ENCODE peak calls at places on chromosomes 11 and 22, in four cellular contexts. O is neural progenitor cell, R is astrocyte, J is HepG2. Y is an unnamed sample.

GRCh38 chr11:22433066-22433450 is 94.9 kb downstream of the SLC17A6 start:
- DNase-seq in O (no peak), R (peak; percentile 74), J (no peak), Y (no peak)

GRCh38 chr11:61362542-61362875 is 335 bp downstream of the TMEM138 start:
- DNase-seq in O (no peak), J (peak; percentile 35), R (peak; percentile 66), Y (peak; percentile 34)

GRCh38 chr11:67261635-67261941 is 4.7 kb upstream of the GRK2 start:
- DNase-seq in R (no peak), O (no peak), J (no peak), Y (no peak)

GRCh38 chr11:93904711-93905110 is 54.3 kb upstream of the VSTM5 start:
- DNase-seq in J (no peak), O (no peak), R (peak; percentile 12), Y (no peak)

GRCh38 chr11:123482225-123482624 is 52.2 kb downstream of the GRAMD1B start:
- DNase-seq in O (no peak), R (no peak), J (no peak), Y (no peak)

GRCh38 chr11:76077575-76078150 is 128.6 kb downstream of the WNT11 start:
- DNase-seq in R (peak; percentile 20), O (no peak), J (no peak), Y (no peak)

GRCh38 chr11:47980907-47981621 is 705 bp downstream of the PTPRJ start:
- DNase-seq in O (peak; percentile 88), R (no peak), J (no peak), Y (peak; percentile 39)

GRCh38 chr11:13316528-13316961 is 39.0 kb downstream of the BMAL1 start:
- DNase-seq in R (peak; percentile 55), O (no peak), J (no peak), Y (peak; percentile 62)

GRCh38 chr11:66477256-66478201 is 2.7 kb upstream of the DPP3 start:
- DNase-seq in J (no peak), O (no peak), R (no peak), Y (no peak)

GRCh38 chr11:46666982-46667590 is 33.3 kb downstream of the ARHGAP1 start:
- DNase-seq in O (no peak), R (no peak), J (no peak), Y (no peak)
- H3K27ac ChIP-seq in O (no peak overlapping the region), R (no peak overlapping the region), J (no peak overlapping the region), Y (no peak overlapping the region)

DNA sequence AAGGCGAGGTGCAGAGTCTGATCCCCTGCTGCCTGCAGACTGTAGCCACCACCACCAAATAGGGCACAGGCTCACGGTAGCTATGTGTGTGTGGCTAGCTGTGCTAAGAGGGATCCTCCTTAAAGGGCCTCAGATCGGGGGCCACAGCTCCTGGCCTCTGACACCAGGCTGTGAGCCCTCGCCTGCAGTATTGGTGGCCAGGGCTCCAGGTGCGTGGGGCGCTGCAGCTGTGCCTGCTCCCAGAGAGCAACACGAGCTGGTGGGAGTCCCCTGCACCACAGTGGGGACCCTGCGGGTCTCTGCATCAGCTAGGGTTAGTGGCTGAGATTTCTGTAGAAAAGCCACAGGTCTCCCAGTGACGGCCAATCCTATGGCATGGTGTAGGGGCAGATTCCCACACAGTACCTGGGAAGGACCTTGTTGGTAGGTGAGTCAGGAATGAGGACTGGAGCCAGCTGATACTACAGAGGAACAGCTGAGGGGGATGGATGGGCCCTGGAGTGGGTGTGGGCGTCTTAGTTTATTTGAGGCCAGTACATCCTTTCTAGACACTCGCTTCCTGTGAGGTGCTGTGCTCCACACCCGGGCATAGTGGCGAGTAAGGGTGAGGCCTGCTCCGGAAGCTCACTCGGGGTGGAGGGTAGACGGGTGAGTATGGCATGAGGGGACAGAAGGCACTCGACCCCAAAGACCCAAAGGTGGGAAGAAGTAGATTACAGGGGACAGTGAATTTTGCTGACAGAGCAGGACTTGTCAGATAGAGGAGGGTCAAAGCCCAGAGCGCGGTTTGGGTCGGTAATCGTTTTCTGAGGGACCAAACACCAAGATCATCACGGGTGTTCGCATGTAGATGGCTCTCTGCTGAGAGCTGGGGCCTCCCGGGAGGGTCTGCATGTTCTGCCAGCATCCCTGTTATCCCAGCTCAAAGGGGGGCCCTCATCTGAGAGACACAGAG is 212.5 kb downstream of the TBC1D22A start:
- DNase-seq in R (no peak), O (no peak), J (no peak), Y (no peak)
- H4K20me1 ChIP-seq in R (peaks cover 13% of the 10 kb centered on the region), O (peaks cover 15% of the 10 kb centered on the region), J (no peaks in the 10 kb centered on the region), Y (no peaks in the 10 kb centered on the region)

DNA sequence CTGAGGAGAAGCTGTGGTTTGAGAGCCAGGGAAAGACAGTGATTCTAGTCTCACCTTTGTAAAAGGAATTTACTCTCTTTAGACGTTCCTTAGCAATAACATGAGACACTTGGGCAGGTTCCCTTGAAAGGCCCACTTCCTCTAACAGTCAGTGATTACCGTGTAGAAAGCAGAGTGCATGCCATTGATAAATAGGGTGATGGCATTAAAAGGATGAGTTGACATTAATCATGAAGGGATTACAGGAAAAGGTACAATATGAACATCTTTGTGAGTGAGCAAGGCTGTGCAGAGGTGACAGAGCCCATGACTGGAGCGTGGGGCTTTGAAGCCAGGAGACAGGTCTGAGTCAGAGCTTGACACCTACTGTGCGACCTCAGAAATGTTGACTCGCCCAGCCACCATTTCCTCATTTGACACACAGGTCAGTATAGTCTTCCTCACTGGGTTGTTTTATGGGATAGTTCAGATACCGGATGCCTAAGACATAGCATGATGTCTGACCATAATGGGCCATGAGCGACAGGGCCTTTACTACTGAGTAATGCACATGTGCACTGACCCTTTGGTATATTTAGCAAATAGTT is 341.7 kb upstream of the MTNR1B start:
- DNase-seq in O (no peak), J (no peak), R (peak; percentile 67), Y (peak; percentile 9)
- H3K27ac ChIP-seq in O (no peak overlapping the region), J (no peak overlapping the region), R (peak overlapping the region; percentile 85), Y (no peak overlapping the region)

DNA sequence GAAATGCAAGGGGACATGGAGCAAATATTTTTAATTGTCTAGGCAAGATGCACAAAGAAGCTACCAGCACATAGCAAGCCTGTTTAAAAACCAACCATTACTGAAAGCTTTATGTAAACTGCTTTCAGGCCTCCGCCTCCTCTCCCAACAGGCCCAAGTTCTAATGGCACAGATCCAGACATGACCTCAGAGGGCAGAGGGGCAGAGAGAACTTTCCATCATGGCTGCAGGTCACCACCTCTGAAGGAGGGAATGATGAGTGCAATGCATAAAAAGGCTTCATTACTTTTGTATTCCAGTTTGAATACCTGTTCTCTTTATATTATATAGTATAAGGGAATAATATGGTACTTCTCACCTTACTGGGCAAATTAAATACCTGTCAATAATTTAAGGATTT is 15.2 kb downstream of the DDX17 start:
- DNase-seq in O (no peak), J (peak; percentile 83), R (peak; percentile 42), Y (no peak)
- H4K20me1 ChIP-seq in O (peaks cover 92% of the 10 kb centered on the region), J (no peaks in the 10 kb centered on the region), R (peaks cover 89% of the 10 kb centered on the region), Y (peaks cover 17% of the 10 kb centered on the region)

DNA sequence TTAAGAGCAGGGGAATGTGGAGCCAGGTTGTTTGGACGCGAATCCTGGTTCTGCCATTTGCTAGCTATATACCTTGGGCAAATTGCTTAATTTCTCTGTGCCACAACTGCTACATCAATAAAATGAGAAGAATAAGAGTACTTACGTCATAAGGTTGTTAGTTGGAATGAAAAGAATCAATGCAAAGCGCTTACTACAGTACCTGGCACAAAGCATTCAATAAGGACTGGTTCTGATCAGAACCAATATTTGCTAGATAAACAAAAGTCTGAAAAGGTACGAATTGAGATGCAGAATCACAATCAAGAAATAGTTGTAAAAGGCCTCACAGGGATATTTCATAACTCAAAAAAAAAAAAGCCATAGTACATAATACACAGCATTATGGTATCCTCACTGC is 11.2 kb downstream of the AMBRA1 start:
- DNase-seq in R (no peak), J (no peak), O (no peak), Y (no peak)
- H3K27ac ChIP-seq in R (no peak overlapping the region), J (no peak overlapping the region), O (no peak overlapping the region), Y (no peak overlapping the region)

GRCh38 chr22:37069719-37070118 is 18.2 kb downstream of the KCTD17 start:
- DNase-seq in R (no peak), J (no peak), O (no peak), Y (no peak)

GRCh38 chr22:37069319-37069718 is 17.8 kb downstream of the KCTD17 start:
- DNase-seq in R (no peak), O (no peak), J (no peak), Y (no peak)

GRCh38 chr22:37070744-37071143 is 19.2 kb downstream of the KCTD17 start:
- DNase-seq in O (no peak), R (no peak), J (no peak), Y (no peak)

GRCh38 chr22:37070334-37070733 is 18.8 kb downstream of the KCTD17 start:
- DNase-seq in R (no peak), J (no peak), O (no peak), Y (no peak)

DNA sequence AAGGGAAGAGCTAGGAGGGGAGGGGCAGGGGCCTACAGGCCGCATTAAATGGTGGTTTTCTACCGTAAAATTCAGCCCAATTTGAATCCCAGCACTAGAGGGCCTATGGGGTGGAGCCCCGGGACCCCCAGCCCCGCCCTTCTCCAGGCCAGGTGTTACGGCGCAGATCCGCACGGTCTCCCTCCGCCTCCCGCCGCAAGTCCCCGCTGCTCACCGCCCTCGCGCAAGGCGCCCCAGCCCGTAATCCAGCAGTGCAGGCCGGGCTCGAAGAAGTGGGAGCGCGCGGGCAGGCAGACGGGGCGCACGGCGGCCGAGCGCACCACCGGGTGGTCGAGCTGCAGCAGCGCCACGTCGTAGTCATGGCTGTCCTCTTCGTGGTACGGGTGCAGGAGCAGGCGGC is 17.3 kb downstream of the KCTD17 start:
- DNase-seq in J (no peak), R (no peak), O (peak; percentile 76), Y (no peak)
- H4K20me1 ChIP-seq in J (no peaks in the 10 kb centered on the region), R (no peaks in the 10 kb centered on the region), O (peaks cover 3% of the 10 kb centered on the region), Y (no peaks in the 10 kb centered on the region)

GRCh38 chr11:117282956-117283355 is 8.2 kb upstream of the BACE1-AS start:
- DNase-seq in R (no peak), J (no peak), O (no peak), Y (no peak)

GRCh38 chr11:117281159-117281558 is 10.0 kb upstream of the BACE1-AS start:
- DNase-seq in O (no peak), J (no peak), R (peak; percentile 99), Y (peak; percentile 88)

GRCh38 chr11:117284053-117284452 is 7.1 kb upstream of the BACE1-AS start:
- DNase-seq in O (no peak), R (no peak), J (no peak), Y (no peak)

GRCh38 chr11:117281869-117282268 is 9.3 kb upstream of the BACE1-AS start:
- DNase-seq in J (no peak), R (no peak), O (no peak), Y (no peak)

DNA sequence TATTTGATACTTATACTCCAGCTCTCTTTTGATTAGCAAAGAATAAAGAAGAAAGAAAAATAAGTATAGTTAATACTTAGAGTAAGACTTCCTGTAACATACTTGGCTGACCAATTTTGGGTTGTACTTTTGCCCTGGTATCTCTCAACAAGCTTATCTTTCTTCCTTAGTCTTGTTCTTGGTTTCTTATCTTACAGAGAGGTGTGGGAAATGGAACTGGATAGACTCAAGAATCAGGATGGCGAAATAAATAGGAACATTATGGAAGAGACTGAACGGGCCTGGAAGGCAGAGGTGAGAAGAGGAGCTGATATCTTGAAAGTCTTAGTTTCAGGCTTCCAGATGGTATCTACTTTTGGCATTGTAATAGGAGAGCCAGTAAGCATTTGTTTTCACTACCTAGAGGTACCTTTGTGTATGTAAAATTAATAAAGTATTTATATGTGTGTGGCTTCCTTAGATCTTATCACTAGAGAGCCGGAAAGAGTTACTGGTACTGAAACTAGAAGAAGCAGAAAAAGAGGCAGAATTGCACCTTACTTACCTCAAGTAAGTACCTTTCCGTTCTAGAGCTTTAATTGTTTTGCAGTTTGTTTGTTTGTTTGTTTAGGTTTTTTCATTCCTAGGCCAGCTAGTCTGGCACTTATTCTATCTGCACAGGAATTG is 11.3 kb upstream of the BACE1-AS start:
- DNase-seq in J (no peak), R (peak; percentile 22), O (no peak), Y (no peak)
- H3K27ac ChIP-seq in J (no peak overlapping the region), R (no peak overlapping the region), O (no peak overlapping the region), Y (no peak overlapping the region)